ENCODE peak calls at places on chromosomes 13 and 19, in seven cellular contexts. One of them, this sample, is unnamed.

GRCh38 chr13:35765387-35765786 is 288.9 kb upstream of the MAB21L1 start:
- DNase-seq in pancreas: no peak
- DNase-seq in breast epithelium: no peak
- DNase-seq in tibial nerve: no peak
- DNase-seq in uterus: no peak
- DNase-seq in A549: no peak
- DNase-seq in body of pancreas: no peak
- DNase-seq in this sample: no peak

GRCh38 chr13:36297259-36297599 is 385 bp downstream of the CCDC169 start:
- DNase-seq in pancreas: no peak
- DNase-seq in uterus: no peak
- DNase-seq in tibial nerve: no peak
- DNase-seq in body of pancreas: no peak
- DNase-seq in breast epithelium: no peak
- DNase-seq in A549: peak
- DNase-seq in this sample: no peak

GRCh38 chr19:35206379-35206778 is 22.2 kb downstream of the FAM187B start:
- DNase-seq in tibial nerve: no peak
- DNase-seq in uterus: no peak
- DNase-seq in breast epithelium: no peak
- DNase-seq in body of pancreas: no peak
- DNase-seq in A549: no peak
- DNase-seq in pancreas: no peak
- DNase-seq in this sample: no peak

GRCh38 chr13:42706286-42706685 is 75.1 kb upstream of the FAM216B start:
- DNase-seq in tibial nerve: no peak
- DNase-seq in breast epithelium: no peak
- DNase-seq in A549: no peak
- DNase-seq in uterus: no peak
- DNase-seq in pancreas: no peak
- DNase-seq in body of pancreas: no peak
- DNase-seq in this sample: no peak

GRCh38 chr19:16893686-16893990 is 4.8 kb downstream of the F2RL3 start:
- DNase-seq in tibial nerve: no peak
- DNase-seq in A549: no peak
- DNase-seq in body of pancreas: no peak
- DNase-seq in uterus: no peak
- DNase-seq in breast epithelium: no peak
- DNase-seq in pancreas: no peak
- DNase-seq in this sample: no peak

GRCh38 chr13:112072531-112073244 is 5.7 kb downstream of the SOX1 start:
- DNase-seq in A549: no peak
- DNase-seq in uterus: no peak
- DNase-seq in body of pancreas: no peak
- DNase-seq in pancreas: no peak
- DNase-seq in breast epithelium: no peak
- DNase-seq in tibial nerve: no peak
- DNase-seq in this sample: no peak

GRCh38 chr19:32908641-32909190 is 39.1 kb upstream of the SLC7A9 start:
- DNase-seq in tibial nerve: no peak
- DNase-seq in A549: no peak
- DNase-seq in body of pancreas: no peak
- DNase-seq in uterus: no peak
- DNase-seq in breast epithelium: peak
- DNase-seq in pancreas: no peak
- DNase-seq in this sample: no peak

GRCh38 chr13:44104969-44105368 is 225.3 kb downstream of the LACC1 start:
- DNase-seq in pancreas: no peak
- DNase-seq in tibial nerve: no peak
- DNase-seq in A549: no peak
- DNase-seq in body of pancreas: no peak
- DNase-seq in uterus: no peak
- DNase-seq in breast epithelium: no peak
- DNase-seq in this sample: no peak

GRCh38 chr13:23928985-23929384 is 31.7 kb upstream of the C1QTNF9B start:
- DNase-seq in breast epithelium: no peak
- DNase-seq in A549: peak
- DNase-seq in uterus: no peak
- DNase-seq in tibial nerve: no peak
- DNase-seq in pancreas: no peak
- DNase-seq in body of pancreas: no peak
- DNase-seq in this sample: no peak

GRCh38 chr13:111328803-111329410 is 8.5 kb downstream of the TEX29 start:
- DNase-seq in body of pancreas: no peak
- DNase-seq in A549: no peak
- DNase-seq in uterus: no peak
- DNase-seq in pancreas: no peak
- DNase-seq in tibial nerve: no peak
- DNase-seq in breast epithelium: no peak
- DNase-seq in this sample: peak

GRCh38 chr19:29836409-29836825 is 24.6 kb downstream of the CCNE1 start:
- DNase-seq in uterus: no peak
- DNase-seq in A549: no peak
- DNase-seq in breast epithelium: no peak
- DNase-seq in tibial nerve: no peak
- DNase-seq in body of pancreas: no peak
- DNase-seq in pancreas: no peak
- DNase-seq in this sample: no peak

GRCh38 chr13:75079226-75079625 is 402.7 kb downstream of the TBC1D4 start:
- DNase-seq in uterus: no peak
- DNase-seq in breast epithelium: no peak
- DNase-seq in pancreas: no peak
- DNase-seq in tibial nerve: no peak
- DNase-seq in body of pancreas: no peak
- DNase-seq in A549: no peak
- DNase-seq in this sample: no peak

GRCh38 chr19:47112664-47113445 is 721 bp downstream of the ZC3H4 start:
- DNase-seq in A549: peak
- DNase-seq in body of pancreas: peak
- DNase-seq in breast epithelium: peak
- DNase-seq in uterus: peak
- DNase-seq in pancreas: peak
- DNase-seq in tibial nerve: peak
- DNase-seq in this sample: peak

GRCh38 chr19:32691952-32692726 is 518 bp downstream of the NUDT19 start:
- DNase-seq in body of pancreas: peak
- DNase-seq in tibial nerve: no peak
- DNase-seq in breast epithelium: no peak
- DNase-seq in A549: no peak
- DNase-seq in uterus: no peak
- DNase-seq in pancreas: peak
- DNase-seq in this sample: peak

GRCh38 chr19:13299838-13300237 is 149.6 kb downstream of the IER2 start:
- DNase-seq in A549: no peak
- DNase-seq in breast epithelium: no peak
- DNase-seq in pancreas: no peak
- DNase-seq in uterus: no peak
- DNase-seq in body of pancreas: no peak
- DNase-seq in tibial nerve: no peak
- DNase-seq in this sample: no peak

GRCh38 chr13:98181106-98181815 is 4.2 kb upstream of the RNF113B start:
- DNase-seq in breast epithelium: no peak
- DNase-seq in tibial nerve: no peak
- DNase-seq in A549: no peak
- DNase-seq in pancreas: no peak
- DNase-seq in body of pancreas: no peak
- DNase-seq in uterus: no peak
- DNase-seq in this sample: no peak

GRCh38 chr13:106533101-106533939 is 2.1 kb downstream of the EFNB2 start:
- DNase-seq in tibial nerve: peak
- DNase-seq in uterus: peak
- DNase-seq in breast epithelium: peak
- DNase-seq in A549: peak
- DNase-seq in pancreas: peak
- DNase-seq in body of pancreas: peak
- DNase-seq in this sample: peak

GRCh38 chr19:7461841-7462629 is 26.8 kb downstream of the PEX11G start:
- DNase-seq in pancreas: no peak
- DNase-seq in breast epithelium: no peak
- DNase-seq in A549: no peak
- DNase-seq in tibial nerve: no peak
- DNase-seq in uterus: no peak
- DNase-seq in body of pancreas: no peak
- DNase-seq in this sample: no peak

DNA sequence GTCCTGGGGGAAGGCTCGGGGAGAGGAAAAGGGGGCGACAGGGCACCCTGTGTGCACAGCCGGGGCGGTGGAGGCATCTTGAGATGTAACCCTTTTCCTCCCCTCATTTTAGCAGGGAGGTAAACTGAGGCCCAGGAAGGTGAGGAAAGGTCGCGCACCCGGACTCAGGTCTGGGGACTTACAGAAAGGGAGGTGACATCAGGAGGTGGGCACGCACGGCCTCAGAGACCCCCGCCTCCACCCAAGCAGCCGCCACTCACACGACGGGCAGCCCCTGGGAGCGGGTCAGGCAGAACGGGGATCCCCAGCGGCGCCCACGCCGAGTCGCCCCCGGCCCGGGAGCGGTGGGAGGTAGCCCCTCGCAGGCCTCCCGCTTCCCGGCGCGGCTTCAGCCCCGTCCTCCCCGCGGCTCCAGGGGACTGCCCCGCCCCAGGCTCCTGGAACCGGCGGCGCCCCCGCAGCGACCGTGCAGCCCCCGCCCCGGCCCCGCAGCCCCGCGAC is 477 bp downstream of the PIP5K1C start:
- DNase-seq in A549: no peak
- DNase-seq in uterus: no peak
- DNase-seq in pancreas: no peak
- DNase-seq in breast epithelium: no peak
- DNase-seq in tibial nerve: no peak
- DNase-seq in body of pancreas: no peak
- DNase-seq in this sample: no peak
- H3K27ac ChIP-seq in A549: peak
- H3K27ac ChIP-seq in uterus: peak
- H3K27ac ChIP-seq in pancreas: peak
- H3K27ac ChIP-seq in breast epithelium: peak
- H3K27ac ChIP-seq in tibial nerve: peak
- H3K27ac ChIP-seq in body of pancreas: peak
- H3K27ac ChIP-seq in this sample: peak

GRCh38 chr13:28100149-28101121 is at the start of gene FLT3:
- DNase-seq in uterus: no peak
- DNase-seq in body of pancreas: peak
- DNase-seq in tibial nerve: no peak
- DNase-seq in breast epithelium: no peak
- DNase-seq in A549: peak
- DNase-seq in pancreas: peak
- DNase-seq in this sample: no peak

GRCh38 chr13:28093871-28094270 is 6.5 kb downstream of the FLT3 start:
- DNase-seq in body of pancreas: no peak
- DNase-seq in tibial nerve: no peak
- DNase-seq in uterus: no peak
- DNase-seq in breast epithelium: no peak
- DNase-seq in A549: no peak
- DNase-seq in pancreas: no peak
- DNase-seq in this sample: no peak

GRCh38 chr13:28099396-28100148 is 804 bp downstream of the FLT3 start:
- DNase-seq in uterus: no peak
- DNase-seq in A549: no peak
- DNase-seq in body of pancreas: no peak
- DNase-seq in breast epithelium: no peak
- DNase-seq in pancreas: no peak
- DNase-seq in tibial nerve: no peak
- DNase-seq in this sample: no peak

GRCh38 chr13:28094311-28094710 is 6.1 kb downstream of the FLT3 start:
- DNase-seq in body of pancreas: no peak
- DNase-seq in tibial nerve: no peak
- DNase-seq in pancreas: no peak
- DNase-seq in uterus: no peak
- DNase-seq in breast epithelium: no peak
- DNase-seq in A549: no peak
- DNase-seq in this sample: no peak

DNA sequence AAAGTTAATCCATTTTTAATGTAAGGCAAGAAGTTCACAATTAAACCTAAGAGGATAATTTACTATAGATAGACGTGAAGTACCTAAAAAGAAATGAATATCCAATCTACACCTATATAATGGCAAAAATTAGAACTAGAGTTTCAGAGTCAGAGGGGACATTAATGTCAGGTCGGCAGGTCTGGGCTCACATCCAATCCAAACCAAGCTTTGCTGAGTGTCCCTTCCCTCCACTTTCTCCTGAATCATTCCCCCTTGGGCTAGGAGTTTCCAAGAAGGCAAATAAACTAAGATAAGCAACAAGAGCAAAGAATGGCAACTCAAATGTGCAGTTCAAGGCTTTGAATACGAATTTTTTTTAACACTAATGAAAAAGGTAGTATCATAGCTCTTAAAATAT is 2.9 kb downstream of the FLT3 start:
- DNase-seq in body of pancreas: no peak
- DNase-seq in breast epithelium: no peak
- DNase-seq in pancreas: no peak
- DNase-seq in tibial nerve: no peak
- DNase-seq in uterus: no peak
- DNase-seq in A549: no peak
- DNase-seq in this sample: no peak
- TF ChIP-seq CTCF in body of pancreas: no peak
- TF ChIP-seq CTCF in breast epithelium: no peak
- TF ChIP-seq CTCF in pancreas: no peak
- TF ChIP-seq CTCF in tibial nerve: no peak
- TF ChIP-seq CTCF in uterus: no peak
- TF ChIP-seq CTCF in A549: no peak
- TF ChIP-seq CTCF in this sample: no peak

GRCh38 chr19:4641132-4641531 is 1.8 kb downstream of the TNFAIP8L1 start:
- DNase-seq in A549: no peak
- DNase-seq in tibial nerve: no peak
- DNase-seq in breast epithelium: no peak
- DNase-seq in uterus: no peak
- DNase-seq in body of pancreas: peak
- DNase-seq in pancreas: no peak
- DNase-seq in this sample: no peak
- H3K4me3 ChIP-seq in A549: no peak
- H3K4me3 ChIP-seq in tibial nerve: no peak
- H3K4me3 ChIP-seq in breast epithelium: peak
- H3K4me3 ChIP-seq in uterus: no peak
- H3K4me3 ChIP-seq in body of pancreas: no peak
- H3K4me3 ChIP-seq in pancreas: no peak
- H3K4me3 ChIP-seq in this sample: no peak

GRCh38 chr13:47672245-47672975 is 328.7 kb downstream of the SUCLA2 start:
- DNase-seq in uterus: no peak
- DNase-seq in breast epithelium: no peak
- DNase-seq in tibial nerve: no peak
- DNase-seq in A549: no peak
- DNase-seq in body of pancreas: no peak
- DNase-seq in pancreas: no peak
- DNase-seq in this sample: no peak
- H3K27ac ChIP-seq in uterus: peak
- H3K27ac ChIP-seq in breast epithelium: peak
- H3K27ac ChIP-seq in tibial nerve: peak
- H3K27ac ChIP-seq in A549: no peak
- H3K27ac ChIP-seq in body of pancreas: no peak
- H3K27ac ChIP-seq in pancreas: no peak
- H3K27ac ChIP-seq in this sample: peak

GRCh38 chr13:99263386-99263785 is 5.2 kb upstream of the GPR18 start:
- DNase-seq in tibial nerve: no peak
- DNase-seq in body of pancreas: no peak
- DNase-seq in breast epithelium: no peak
- DNase-seq in uterus: no peak
- DNase-seq in A549: no peak
- DNase-seq in pancreas: no peak
- DNase-seq in this sample: no peak
- TF ChIP-seq CTCF in tibial nerve: no peak
- TF ChIP-seq CTCF in body of pancreas: no peak
- TF ChIP-seq CTCF in breast epithelium: no peak
- TF ChIP-seq CTCF in uterus: no peak
- TF ChIP-seq CTCF in A549: no peak
- TF ChIP-seq CTCF in pancreas: no peak
- TF ChIP-seq CTCF in this sample: no peak

This sample was measured in coronary artery.